ENCODE peak calls at places on chromosomes 5 and 9, in nine cellular contexts. U is sigmoid colon; Q is ureter; S is NCI-H82; X is NCI-H1092; P is HFFc6; F is tibial artery; L is activated CD4-positive, alpha-beta T cell treated with anti-CD3 and anti-CD28 coated beads, Interleukin-2, amount 50 U/mL, for 1 hour; I is GM13976. N is an unnamed sample.

GRCh38 chr5:145792840-145793239 is 42.3 kb downstream of the PRELID2 start:
- DNase-seq in X (no peak), S (no peak), P (no peak), Q (no peak), I (no peak), U (no peak), L (no peak), F (no peak), N (no peak)

GRCh38 chr5:160742446-160742845 is 109.6 kb downstream of the ATP10B start:
- DNase-seq in I (no peak), S (no peak), F (no peak), U (no peak), L (no peak), Q (no peak), P (no peak), X (no peak), N (no peak)

GRCh38 chr5:21154526-21154925 is 1166.5 kb upstream of the CDH18 start:
- DNase-seq in I (no peak), X (no peak), Q (no peak), P (no peak), F (no peak), U (no peak), S (no peak), L (no peak), N (no peak)

GRCh38 chr9:5593904-5594303 is 35.0 kb upstream of the RIC1 start:
- DNase-seq in X (no peak), Q (no peak), I (peak), F (no peak), L (no peak), P (no peak), U (no peak), S (no peak), N (no peak)

GRCh38 chr5:152542741-152543140 is 137.7 kb upstream of the NMUR2 start:
- DNase-seq in S (no peak), U (no peak), F (no peak), P (peak), X (no peak), I (no peak), Q (no peak), L (no peak), N (no peak)

GRCh38 chr5:137617806-137618205 is 118.1 kb downstream of the KLHL3 start:
- DNase-seq in U (no peak), X (no peak), S (no peak), I (no peak), L (no peak), Q (no peak), P (peak), F (no peak), N (no peak)

GRCh38 chr9:23686257-23686656 is 139.8 kb downstream of the ELAVL2 start:
- DNase-seq in S (no peak), F (no peak), P (no peak), U (no peak), X (no peak), I (no peak), L (no peak), Q (peak), N (no peak)

GRCh38 chr9:107789001-107789710 is 299.6 kb upstream of the KLF4 start:
- DNase-seq in L (no peak), Q (no peak), X (no peak), F (no peak), S (no peak), P (no peak), I (no peak), U (no peak), N (no peak)

GRCh38 chr5:180596668-180597231 is 5.5 kb upstream of the SCGB3A1 start:
- DNase-seq in I (no peak), U (no peak), L (no peak), X (no peak), Q (peak), P (no peak), S (no peak), F (no peak), N (no peak)

GRCh38 chr9:71793386-71794105 is 25.2 kb upstream of the CEMIP2 start:
- DNase-seq in S (no peak), I (no peak), F (no peak), L (no peak), Q (no peak), U (no peak), P (peak), X (no peak), N (no peak)

GRCh38 chr5:83433891-83434290 is 37.7 kb upstream of the VCAN start:
- DNase-seq in P (no peak), L (no peak), I (no peak), Q (no peak), U (no peak), F (no peak), S (no peak), X (no peak), N (no peak)

GRCh38 chr9:2461886-2462285 is 159.7 kb upstream of the VLDLR start:
- DNase-seq in I (no peak), U (no peak), X (peak), F (no peak), P (no peak), Q (no peak), S (no peak), L (no peak), N (no peak)

GRCh38 chr5:179229331-179229761 is 115.9 kb downstream of the ADAMTS2 start:
- DNase-seq in P (no peak), Q (no peak), U (peak), X (no peak), F (no peak), L (no peak), S (no peak), I (no peak), N (no peak)

GRCh38 chr5:178356459-178356872 is 123.9 kb upstream of the PHYKPL start:
- DNase-seq in Q (no peak), S (no peak), U (no peak), F (no peak), I (no peak), P (no peak), X (no peak), L (no peak), N (peak)

GRCh38 chr9:120713257-120714087 is 798 bp downstream of the MEGF9 start:
- DNase-seq in S (peak), I (peak), U (peak), F (no peak), P (no peak), L (peak), Q (no peak), X (no peak), N (peak)

GRCh38 chr5:143652104-143652700 is 159.8 kb upstream of the HMHB1 start:
- DNase-seq in S (peak), L (no peak), X (no peak), F (no peak), Q (no peak), P (no peak), U (no peak), I (no peak), N (no peak)

GRCh38 chr5:181114284-181114843 is 16.6 kb downstream of the OR2V1 start:
- DNase-seq in I (no peak), F (no peak), X (no peak), U (no peak), P (no peak), Q (no peak), L (no peak), S (no peak), N (no peak)

GRCh38 chr9:125407974-125408900 is 146.6 kb downstream of the GAPVD1 start:
- DNase-seq in X (peak), Q (peak), L (peak), F (peak), I (peak), S (peak), P (peak), U (peak), N (peak)

GRCh38 chr5:122858451-122858850 is 13.0 kb downstream of the SNX24 start:
- DNase-seq in X (no peak), P (no peak), I (no peak), U (no peak), Q (no peak), L (no peak), F (no peak), S (no peak), N (no peak)

GRCh38 chr5:73115399-73116051 is 4.8 kb upstream of the TMEM171 start:
- DNase-seq in X (no peak), I (no peak), F (no peak), L (no peak), Q (peak), U (no peak), P (peak), S (peak), N (no peak)

GRCh38 chr9:76866689-76867088 is 39.2 kb downstream of the PRUNE2 start:
- DNase-seq in L (no peak), Q (no peak), U (no peak), X (no peak), S (no peak), F (no peak), P (peak), I (no peak), N (no peak)